ENCODE peak calls at places on chromosomes 6 and 20, in six cellular contexts. One of them, this sample, is unnamed.

GRCh38 chr6:137977814-137978213 is 110.8 kb downstream of the TNFAIP3 start:
- DNase-seq in neural crest cell: no peak
- DNase-seq in CD8-positive, alpha-beta T cell: no peak
- DNase-seq in tibial artery: no peak
- DNase-seq in endothelial cell: no peak
- DNase-seq in HuH-7.5: no peak
- DNase-seq in this sample: no peak

GRCh38 chr6:138307352-138307751 is 70.4 kb upstream of the SMIM28 start:
- DNase-seq in neural crest cell: no peak
- DNase-seq in CD8-positive, alpha-beta T cell: no peak
- DNase-seq in tibial artery: no peak
- DNase-seq in endothelial cell: no peak
- DNase-seq in HuH-7.5: no peak
- DNase-seq in this sample: no peak

GRCh38 chr20:10508060-10508459 is 73.0 kb downstream of the SLX4IP start:
- DNase-seq in neural crest cell: no peak
- DNase-seq in CD8-positive, alpha-beta T cell: no peak
- DNase-seq in tibial artery: peak
- DNase-seq in endothelial cell: no peak
- DNase-seq in HuH-7.5: no peak
- DNase-seq in this sample: no peak

GRCh38 chr6:129624488-129624887 is 85.5 kb downstream of the ARHGAP18 start:
- DNase-seq in neural crest cell: no peak
- DNase-seq in CD8-positive, alpha-beta T cell: no peak
- DNase-seq in tibial artery: no peak
- DNase-seq in endothelial cell: no peak
- DNase-seq in HuH-7.5: no peak
- DNase-seq in this sample: no peak

GRCh38 chr6:12339022-12339421 is 48.9 kb downstream of the EDN1 start:
- DNase-seq in neural crest cell: no peak
- DNase-seq in CD8-positive, alpha-beta T cell: no peak
- DNase-seq in tibial artery: no peak
- DNase-seq in endothelial cell: no peak
- DNase-seq in HuH-7.5: no peak
- DNase-seq in this sample: no peak

GRCh38 chr20:60087563-60088105 is 129.4 kb downstream of the CDH26 start:
- DNase-seq in neural crest cell: no peak
- DNase-seq in CD8-positive, alpha-beta T cell: no peak
- DNase-seq in tibial artery: no peak
- DNase-seq in endothelial cell: no peak
- DNase-seq in HuH-7.5: no peak
- DNase-seq in this sample: no peak

GRCh38 chr6:168637853-168638252 is 196.9 kb downstream of the SMOC2 start:
- DNase-seq in neural crest cell: no peak
- DNase-seq in CD8-positive, alpha-beta T cell: no peak
- DNase-seq in tibial artery: no peak
- DNase-seq in endothelial cell: no peak
- DNase-seq in HuH-7.5: no peak
- DNase-seq in this sample: no peak

GRCh38 chr6:127938701-127939100 is 37.8 kb upstream of the THEMIS start:
- DNase-seq in neural crest cell: no peak
- DNase-seq in CD8-positive, alpha-beta T cell: no peak
- DNase-seq in tibial artery: no peak
- DNase-seq in endothelial cell: no peak
- DNase-seq in HuH-7.5: no peak
- DNase-seq in this sample: no peak

GRCh38 chr20:43721097-43721428 is 5.7 kb downstream of the GTSF1L start:
- DNase-seq in neural crest cell: no peak
- DNase-seq in CD8-positive, alpha-beta T cell: no peak
- DNase-seq in tibial artery: no peak
- DNase-seq in endothelial cell: no peak
- DNase-seq in HuH-7.5: no peak
- DNase-seq in this sample: no peak

GRCh38 chr6:132067286-132067685 is 116.1 kb upstream of the CCN2 start:
- DNase-seq in neural crest cell: no peak
- DNase-seq in CD8-positive, alpha-beta T cell: no peak
- DNase-seq in tibial artery: no peak
- DNase-seq in endothelial cell: no peak
- DNase-seq in HuH-7.5: no peak
- DNase-seq in this sample: no peak

GRCh38 chr6:33837971-33838665 is 34.3 kb upstream of the MLN start:
- DNase-seq in neural crest cell: no peak
- DNase-seq in CD8-positive, alpha-beta T cell: no peak
- DNase-seq in tibial artery: no peak
- DNase-seq in endothelial cell: no peak
- DNase-seq in HuH-7.5: no peak
- DNase-seq in this sample: no peak